ENCODE peak calls at places on chromosomes 12 and 14, in five cellular contexts. Q is CD8-positive, alpha-beta T cell; G is colonic mucosa; C is heart left ventricle; J is pancreas. H is an unnamed sample.

GRCh38 chr12:76375939-76376338 is 27.7 kb upstream of the BBS10 start:
- DNase-seq in G (no peak), C (no peak), Q (no peak), J (no peak), H (no peak)

GRCh38 chr14:61802010-61802621 is 39.9 kb downstream of the SNAPC1 start:
- DNase-seq in C (no peak), G (no peak), Q (no peak), J (no peak), H (no peak)

GRCh38 chr12:2198088-2198501 is 145.3 kb downstream of the CACNA1C start:
- DNase-seq in J (no peak), Q (no peak), C (peak; percentile 66), G (no peak), H (no peak)

GRCh38 chr12:48795550-48796455 is 6.9 kb upstream of the ADCY6 start:
- DNase-seq in G (peak; percentile 87), Q (peak; percentile 34), C (peak; percentile 63), J (peak; percentile 60), H (peak; percentile 70)

GRCh38 chr12:106301611-106302321 is 767 bp upstream of the TCP11L2 start:
- DNase-seq in J (peak; percentile 86), Q (peak; percentile 59), C (peak; percentile 59), G (peak; percentile 92), H (peak; percentile 84)

GRCh38 chr14:100889641-100890040 is 13.9 kb downstream of the RTL1 start:
- DNase-seq in Q (no peak), C (peak; percentile 14), G (no peak), J (no peak), H (no peak)

GRCh38 chr12:108604208-108604941 is 6.5 kb upstream of the TMEM119 start:
- DNase-seq in G (no peak), C (no peak), Q (no peak), J (no peak), H (no peak)

GRCh38 chr12:201361-201760 is 12.6 kb downstream of the SLC6A12 start:
- DNase-seq in G (no peak), J (no peak), Q (no peak), C (no peak), H (no peak)

GRCh38 chr14:25833341-25834121 is 764.3 kb downstream of the NOVA1 start:
- DNase-seq in Q (no peak), J (no peak), C (peak; percentile 20), G (peak; percentile 49), H (no peak)

GRCh38 chr12:27549801-27550652 is 26.0 kb downstream of the PPFIBP1 start:
- DNase-seq in Q (no peak), J (peak; percentile 92), C (peak; percentile 91), G (peak; percentile 78), H (peak; percentile 88)

GRCh38 chr12:27550653-27550975 is 26.6 kb downstream of the PPFIBP1 start:
- DNase-seq in J (no peak), C (no peak), G (no peak), Q (no peak), H (no peak)

GRCh38 chr12:27548301-27549199 is 24.5 kb downstream of the PPFIBP1 start:
- DNase-seq in G (no peak), C (no peak), Q (no peak), J (no peak), H (no peak)

GRCh38 chr12:27547592-27547991 is 23.6 kb downstream of the PPFIBP1 start:
- DNase-seq in G (no peak), Q (no peak), J (no peak), C (no peak), H (no peak)

DNA sequence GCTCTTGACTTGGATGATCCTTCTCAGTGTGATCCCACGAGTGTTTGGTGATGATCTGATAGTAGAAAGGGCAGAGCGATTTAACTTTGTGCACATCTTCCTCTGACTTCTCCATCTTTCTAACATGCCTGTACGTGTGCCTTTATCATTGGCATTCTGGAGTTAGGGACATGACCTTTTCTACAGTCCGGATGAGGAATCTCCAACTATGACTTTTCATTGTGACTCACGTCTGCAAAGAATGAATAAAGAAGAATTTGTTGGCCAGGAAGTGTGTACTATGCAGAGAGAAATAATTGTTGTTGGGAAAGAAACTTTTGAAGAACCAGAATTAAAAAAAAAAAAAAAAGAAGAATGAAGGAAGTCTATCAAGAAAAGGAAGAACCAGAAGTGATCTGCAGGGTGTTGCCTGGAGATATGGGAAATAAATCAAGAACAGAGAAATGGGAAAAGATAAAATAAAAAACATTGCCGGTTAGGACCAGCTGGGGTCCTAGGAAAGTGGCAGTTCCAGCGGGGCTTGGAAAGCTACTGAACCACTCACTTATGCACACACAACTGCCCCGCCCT is 25.3 kb downstream of the PPFIBP1 start:
- DNase-seq in G (no peak), Q (no peak), J (no peak), C (no peak), H (no peak)
- H3K4me3 ChIP-seq in G (no peak overlapping the region), Q (no peak overlapping the region), J (no peak overlapping the region), C (peak overlapping the region; percentile 12), H (no peak overlapping the region)

DNA sequence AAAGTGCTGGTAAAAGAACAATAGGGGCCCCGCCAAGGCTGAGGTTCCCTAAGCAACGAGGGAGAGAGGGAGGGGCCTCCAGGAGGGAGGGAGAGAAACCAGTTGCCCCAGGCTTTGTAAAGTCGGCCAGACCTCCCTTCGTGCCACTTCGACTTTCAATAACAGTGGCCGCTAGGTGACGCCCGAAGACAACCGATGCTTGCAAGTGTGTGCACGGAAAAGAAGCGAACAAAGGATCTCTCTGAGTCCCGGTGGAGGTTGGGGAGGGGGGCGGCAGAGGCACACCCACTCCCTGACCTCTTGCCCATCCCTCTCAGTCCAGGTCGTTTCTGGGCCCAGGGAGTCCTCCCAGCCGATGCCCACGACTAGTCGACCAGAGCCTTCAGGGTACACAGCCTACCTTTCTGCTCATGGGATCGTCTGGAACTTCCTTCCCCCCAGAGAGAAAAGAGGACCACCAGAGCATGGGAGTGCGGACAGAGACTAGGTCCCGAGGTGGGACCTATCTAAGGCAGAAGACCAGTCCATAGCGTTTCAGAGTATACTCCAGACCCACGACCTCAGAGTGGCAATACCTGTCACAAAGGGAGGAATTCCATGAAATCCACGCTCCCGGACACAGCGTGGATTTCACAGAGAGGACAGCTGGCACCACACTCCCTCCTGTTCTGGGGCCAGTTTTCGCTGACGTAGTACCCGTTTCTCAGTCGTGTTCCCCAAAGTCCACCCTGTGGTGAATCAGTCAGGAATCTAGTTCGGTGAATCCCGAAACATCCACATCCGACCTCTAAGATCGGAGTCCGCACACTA is 262.7 kb upstream of the ALG10B start:
- DNase-seq in J (peak; percentile 38), C (no peak), Q (no peak), G (peak; percentile 48), H (peak; percentile 59)
- H3K27ac ChIP-seq in J (no peak overlapping the region), C (no peak overlapping the region), Q (no peak overlapping the region), G (no peak overlapping the region), H (no peak overlapping the region)

GRCh38 chr12:56152132-56152755 is at the start of gene MYL6B:
- DNase-seq in Q (peak; percentile 91), J (peak; percentile 89), G (peak; percentile 95), C (peak; percentile 96), H (peak; percentile 93)

GRCh38 chr12:56152756-56153137 is 360 bp downstream of the MYL6B start:
- DNase-seq in Q (no peak), G (no peak), J (no peak), C (no peak), H (no peak)

GRCh38 chr12:56150563-56150962 is 1.8 kb upstream of the MYL6B start:
- DNase-seq in C (no peak), Q (no peak), G (no peak), J (no peak), H (no peak)

GRCh38 chr12:56153291-56154065 is 1.1 kb downstream of the MYL6B start:
- DNase-seq in G (no peak), C (no peak), J (no peak), Q (no peak), H (no peak)

DNA sequence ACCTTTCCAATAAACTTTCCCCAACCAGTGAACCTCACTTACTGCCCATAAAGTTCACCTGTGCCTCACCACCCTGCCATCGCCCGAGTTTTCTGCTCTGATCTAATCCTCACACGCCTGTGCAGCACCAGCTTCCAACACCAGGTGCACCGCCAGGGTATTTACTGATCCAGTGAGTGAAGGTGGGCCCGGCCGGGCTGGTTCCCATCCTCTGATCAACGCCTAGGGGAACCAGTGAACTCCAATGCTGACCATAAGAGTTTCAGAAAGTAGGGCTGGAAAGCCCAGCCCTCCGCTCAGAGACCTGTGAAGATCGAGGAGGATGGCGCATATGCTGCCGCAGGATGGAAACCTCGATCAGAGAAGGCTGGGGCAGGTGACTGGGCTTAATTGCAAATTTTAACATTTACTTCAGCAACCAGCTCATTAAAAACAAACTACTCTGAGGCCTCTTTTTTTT is 685 bp upstream of the MYL6B start:
- DNase-seq in J (peak; percentile 47), G (peak; percentile 75), C (no peak), Q (peak; percentile 48), H (peak; percentile 63)
- TF ChIP-seq CTCF in J (peak; percentile 48), G (peak; percentile 44), C (peak; percentile 21), Q (peak; percentile 78), H (no peak)

GRCh38 chr14:64409509-64409908 is 21.4 kb downstream of the MTHFD1 start:
- DNase-seq in G (no peak), Q (no peak), J (no peak), C (no peak), H (no peak)

GRCh38 chr14:64412237-64412636 is 24.1 kb downstream of the MTHFD1 start:
- DNase-seq in G (no peak), C (no peak), Q (no peak), J (no peak), H (no peak)

GRCh38 chr14:64411001-64411400 is 22.8 kb downstream of the MTHFD1 start:
- DNase-seq in J (no peak), Q (no peak), C (no peak), G (no peak), H (no peak)

GRCh38 chr14:64407329-64407728 is 19.2 kb downstream of the MTHFD1 start:
- DNase-seq in Q (no peak), G (no peak), C (no peak), J (no peak), H (no peak)

DNA sequence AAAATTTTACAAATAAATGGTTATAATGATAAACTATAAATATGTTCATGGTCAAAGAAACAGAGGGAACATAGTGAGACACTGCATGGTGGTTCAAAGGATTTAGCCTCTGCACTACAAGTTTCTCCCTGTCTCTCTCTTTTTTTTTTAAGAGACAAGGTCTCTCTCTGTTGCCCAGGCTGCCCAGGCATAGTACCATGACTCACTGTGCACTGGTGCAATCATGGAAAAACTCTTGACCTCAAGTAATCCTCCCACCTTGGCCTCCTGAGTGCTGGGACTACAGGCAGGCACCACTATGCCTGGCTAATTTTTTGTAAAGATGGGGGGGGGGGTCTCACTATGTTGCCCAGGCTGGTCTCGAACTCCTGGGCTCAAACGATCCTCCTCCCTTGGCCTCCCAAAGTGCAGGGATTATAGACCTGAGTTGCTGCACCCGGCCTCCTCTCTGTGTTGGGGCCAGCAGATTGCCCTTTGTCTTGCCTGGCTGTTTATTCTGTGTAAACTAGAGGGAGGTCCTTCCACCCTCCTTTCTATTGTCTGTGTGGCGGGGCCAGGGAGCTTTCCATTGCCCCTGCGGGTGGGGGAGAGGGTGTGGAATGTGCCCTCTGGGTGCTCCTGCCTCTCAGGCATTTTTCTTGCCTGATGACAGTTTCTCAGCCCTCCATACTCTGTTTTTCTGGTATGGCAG is 22.1 kb downstream of the MTHFD1 start:
- DNase-seq in G (no peak), Q (no peak), J (no peak), C (no peak), H (no peak)
- H3K4me3 ChIP-seq in G (no peak overlapping the region), Q (no peak overlapping the region), J (no peak overlapping the region), C (no peak overlapping the region), H (no peak overlapping the region)

H was measured in lung.